ENCODE peak calls at places on chromosome 14, in four cellular contexts. H is K562, L is WTC11, V is HepG2. Y is an unnamed sample.

GRCh38 chr14:29814153-29815057 is 113.2 kb downstream of the PRKD1 start:
- DNase-seq in H (no peak), L (no peak), V (no peak), Y (no peak)

GRCh38 chr14:105475916-105476845 is 1.6 kb downstream of the CRIP2 start:
- DNase-seq in H (no peak), L (no peak), V (peak), Y (no peak)

GRCh38 chr14:100861188-100861936 is 35.4 kb downstream of the MEG3 start:
- DNase-seq in H (no peak), L (no peak), V (no peak), Y (no peak)

GRCh38 chr14:57261604-57262003 is 7.1 kb downstream of the EXOC5 start:
- DNase-seq in H (no peak), L (no peak), V (no peak), Y (no peak)

GRCh38 chr14:68363401-68363800 is 429.5 kb downstream of the ZFP36L1 start:
- DNase-seq in H (no peak), L (peak), V (no peak), Y (peak)

GRCh38 chr14:95664546-95664945 is 21.7 kb upstream of the TCL1B start:
- DNase-seq in H (no peak), L (no peak), V (no peak), Y (no peak)

GRCh38 chr14:63641473-63642228 is at the start of gene WDR89:
- DNase-seq in H (peak), L (peak), V (peak), Y (peak)

GRCh38 chr14:105430535-105430934 is 10.9 kb downstream of the MTA1 start:
- DNase-seq in H (no peak), L (no peak), V (no peak), Y (no peak)

GRCh38 chr14:64910847-64911495 is 3.3 kb upstream of the CHURC1 start:
- DNase-seq in H (peak), L (no peak), V (peak), Y (peak)

GRCh38 chr14:68937790-68938514 is 41.1 kb downstream of the ACTN1 start:
- DNase-seq in H (peak), L (peak), V (no peak), Y (no peak)

DNA sequence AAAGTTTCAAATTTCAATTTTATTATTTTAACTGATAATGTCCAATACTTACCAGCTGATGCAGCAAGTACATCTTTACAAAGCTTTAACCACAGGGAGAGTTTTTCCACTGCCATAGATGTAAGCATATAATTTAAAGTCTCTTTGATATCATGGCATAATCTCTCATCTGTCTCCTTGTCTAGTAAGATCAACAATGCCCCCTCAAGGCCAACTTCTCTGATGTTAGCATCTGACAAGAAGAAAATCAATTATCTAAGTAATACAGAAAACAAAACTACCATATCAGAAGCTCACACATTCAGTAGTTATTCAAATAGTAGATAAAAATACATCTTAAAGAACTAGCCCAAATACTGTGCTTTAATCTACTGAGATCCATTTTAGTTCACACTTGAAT is 94.2 kb downstream of the HEATR5A start:
- DNase-seq in H (no peak), L (no peak), V (peak), Y (no peak)
- TF ChIP-seq ELF4 in H (no peak), L (no peak), V (no peak), Y (no peak)

GRCh38 chr14:73879027-73879426 is 7.6 kb upstream of the ZNF410 start:
- DNase-seq in H (no peak), L (no peak), V (no peak), Y (no peak)
- TF ChIP-seq ELF4 in H (no peak), L (no peak), V (no peak), Y (no peak)

GRCh38 chr14:32564591-32564990 is 235.5 kb downstream of the AKAP6 start:
- DNase-seq in H (no peak), L (no peak), V (no peak), Y (no peak)

GRCh38 chr14:32559595-32559994 is 230.5 kb downstream of the AKAP6 start:
- DNase-seq in H (no peak), L (no peak), V (no peak), Y (no peak)

GRCh38 chr14:32559048-32559447 is 229.9 kb downstream of the AKAP6 start:
- DNase-seq in H (no peak), L (no peak), V (no peak), Y (no peak)

GRCh38 chr14:32560213-32560857 is 231.2 kb downstream of the AKAP6 start:
- DNase-seq in H (peak), L (peak), V (peak), Y (peak)

DNA sequence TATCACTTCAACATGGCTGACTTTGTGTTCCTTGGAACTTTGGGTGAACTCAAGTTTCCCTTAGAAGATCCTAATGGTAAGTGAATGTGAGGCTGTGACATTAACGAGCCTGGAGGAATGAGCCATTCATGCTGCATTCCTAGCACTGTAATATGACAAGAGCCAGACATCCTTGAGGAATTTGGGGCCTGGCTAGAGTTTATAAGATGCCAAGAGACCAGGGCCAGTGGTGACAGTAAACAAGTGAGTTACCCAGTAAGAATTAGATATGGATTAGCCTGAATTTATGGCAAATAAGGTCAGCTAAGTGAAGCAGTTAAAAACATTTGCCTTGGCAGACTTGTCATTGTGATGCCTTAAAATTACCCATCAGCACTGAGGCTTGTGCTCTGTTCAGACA is 232.4 kb downstream of the AKAP6 start:
- DNase-seq in H (no peak), L (no peak), V (no peak), Y (no peak)
- TF ChIP-seq ELF4 in H (no peak), L (no peak), V (no peak), Y (no peak)

GRCh38 chr14:20262642-20263128 is 23.6 kb downstream of the OR11H4 start:
- DNase-seq in H (peak), L (no peak), V (no peak), Y (no peak)
- TF ChIP-seq ELF4 in H (no peak), L (no peak), V (no peak), Y (no peak)

GRCh38 chr14:21299562-21300130 is 19.8 kb downstream of the RPGRIP1 start:
- DNase-seq in H (peak), L (no peak), V (no peak), Y (no peak)

GRCh38 chr14:21298358-21298757 is 18.5 kb downstream of the RPGRIP1 start:
- DNase-seq in H (peak), L (no peak), V (peak), Y (no peak)

GRCh38 chr14:21302013-21302857 is 22.4 kb downstream of the RPGRIP1 start:
- DNase-seq in H (no peak), L (no peak), V (peak), Y (no peak)

DNA sequence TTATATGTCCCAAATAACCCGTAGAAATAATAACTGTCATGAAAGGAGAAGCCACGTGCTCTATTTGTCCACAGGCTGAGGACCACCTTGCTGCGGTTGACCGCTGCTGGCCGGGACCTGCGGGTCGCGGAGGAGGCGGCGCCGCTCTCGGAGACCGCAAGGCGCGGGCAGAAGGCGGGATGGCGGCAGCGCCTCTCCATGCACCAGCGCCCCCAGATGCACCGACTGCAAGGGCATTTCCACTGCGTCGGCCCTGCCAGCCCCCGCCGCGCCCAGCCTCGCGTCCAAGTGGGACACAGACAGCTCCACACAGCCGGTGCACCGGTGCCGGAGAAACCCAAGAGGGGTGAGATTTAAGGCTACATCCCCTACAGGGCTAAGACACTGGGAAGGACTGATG is 21.0 kb downstream of the RPGRIP1 start:
- DNase-seq in H (no peak), L (peak), V (no peak), Y (no peak)
- TF ChIP-seq ELF4 in H (no peak), L (no peak), V (no peak), Y (no peak)

Y was measured in HEK293T.